ENCODE peak calls at places on chromosomes 2 and 18, in eight cellular contexts. T, F, H, B, X, Z, R and W are unnamed samples. For H3K36me3, the result is how much of the 10 kb centered on the place peaks cover.

GRCh38 chr18:79934311-79935097 is 16.9 kb downstream of the SLC66A2 start:
- DNase-seq in Z (peak), T (no peak), H (peak), R (peak), B (peak), F (peak), X (peak), W (no peak)

GRCh38 chr2:110858993-110859770 is 126.8 kb downstream of the ACOXL start:
- DNase-seq in B (no peak), F (no peak), T (no peak), R (no peak), Z (no peak), X (no peak), H (no peak), W (no peak)

GRCh38 chr18:54612237-54612636 is 21.2 kb downstream of the DYNAP start:
- DNase-seq in B (no peak), H (no peak), R (no peak), F (peak), T (no peak), Z (no peak), X (peak), W (no peak)

GRCh38 chr2:222318026-222318711 is 19.4 kb upstream of the PAX3 start:
- DNase-seq in X (peak), T (peak), R (peak), F (peak), H (peak), B (peak), Z (no peak), W (peak)

GRCh38 chr2:56474412-56475158 is 290.8 kb downstream of the CCDC85A start:
- DNase-seq in Z (no peak), F (peak), X (peak), B (no peak), T (no peak), H (no peak), R (no peak), W (no peak)

GRCh38 chr2:188984126-188984525 is 10.0 kb downstream of the COL3A1 start:
- DNase-seq in Z (no peak), H (no peak), F (no peak), R (no peak), X (no peak), B (peak), T (no peak), W (no peak)

GRCh38 chr2:105746177-105747080 is 1.7 kb downstream of the NCK2 start:
- DNase-seq in B (peak), X (peak), R (peak), F (peak), T (no peak), H (peak), Z (peak), W (peak)

GRCh38 chr2:113227290-113227689 is 51.4 kb downstream of the PAX8 start:
- DNase-seq in T (no peak), F (no peak), H (no peak), B (peak), Z (no peak), X (no peak), R (no peak), W (no peak)

GRCh38 chr2:201452058-201452736 is 657 bp downstream of the STRADB start:
- DNase-seq in B (no peak), Z (no peak), R (peak), T (no peak), X (no peak), F (peak), H (no peak), W (no peak)

GRCh38 chr2:205759732-205760516 is 77.6 kb downstream of the NRP2 start:
- DNase-seq in B (no peak), X (no peak), R (no peak), F (no peak), H (no peak), T (no peak), Z (no peak), W (no peak)

GRCh38 chr2:55490554-55490953 is 29.0 kb upstream of the CFAP36 start:
- DNase-seq in Z (peak), F (peak), T (no peak), B (peak), X (peak), R (no peak), H (peak), W (no peak)

GRCh38 chr2:112824701-112825099 is 11.9 kb downstream of the IL1B start:
- DNase-seq in H (no peak), F (no peak), B (no peak), X (no peak), Z (no peak), R (no peak), T (no peak), W (no peak)

GRCh38 chr2:71216501-71216900 is 10.4 kb downstream of the PAIP2B start:
- DNase-seq in T (peak), H (no peak), X (peak), Z (no peak), R (no peak), F (no peak), B (no peak), W (no peak)

GRCh38 chr2:71282493-71282892 is 49.1 kb upstream of the ZNF638 start:
- DNase-seq in H (no peak), Z (no peak), B (peak), T (no peak), F (no peak), X (peak), R (no peak), W (no peak)

GRCh38 chr2:10039658-10040410 is 3.5 kb upstream of the KLF11 start:
- DNase-seq in R (no peak), B (no peak), X (peak), H (peak), Z (peak), T (no peak), F (no peak), W (no peak)

DNA sequence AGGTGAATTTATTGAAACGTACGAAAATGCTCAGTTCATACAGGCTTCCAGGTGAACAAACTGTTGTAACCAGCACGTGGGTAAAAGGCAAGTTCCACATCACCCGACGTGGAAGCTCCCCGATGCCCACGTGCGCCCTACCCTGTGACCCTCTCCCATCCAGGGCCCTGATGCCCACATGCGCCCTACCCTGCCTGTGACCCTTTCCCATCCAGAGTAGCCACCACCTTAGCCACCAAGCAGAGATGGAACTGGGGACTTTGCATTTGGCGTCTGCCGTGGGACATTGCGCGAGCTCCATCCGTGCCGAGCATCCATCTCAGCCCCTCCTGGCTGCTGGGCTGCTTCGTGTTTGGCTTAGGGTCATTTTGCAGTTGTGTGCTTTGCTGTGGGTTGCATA is 37.5 kb downstream of the ANO7 start:
- DNase-seq in B (no peak), Z (no peak), H (no peak), R (no peak), T (no peak), X (no peak), F (no peak), W (no peak)
- H3K36me3 ChIP-seq in B (under half), Z (under half), H (half or more), R (under half), T (under half), X (under half), F (under half), W (under half)

DNA sequence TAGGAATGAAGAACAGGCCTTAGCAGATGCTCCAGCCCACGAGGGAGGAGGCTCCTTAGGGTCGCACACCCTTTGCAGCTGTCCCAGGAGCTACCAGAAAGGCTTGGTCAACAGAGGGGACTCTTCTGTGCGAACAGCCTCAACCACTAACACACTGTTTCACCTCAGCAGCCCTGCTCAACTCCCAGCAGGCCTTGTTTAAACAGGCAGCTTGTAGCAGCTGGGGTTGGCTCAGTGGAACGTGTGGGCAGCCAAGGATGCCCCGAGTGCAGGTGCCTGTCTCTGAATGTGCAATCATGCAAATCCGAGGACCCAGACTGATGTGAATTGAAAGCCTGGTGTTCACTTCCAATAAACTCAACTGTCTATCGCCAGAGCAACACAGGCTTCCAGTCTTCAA is 88.7 kb upstream of the CXCR4 start:
- DNase-seq in Z (no peak), X (no peak), F (no peak), T (no peak), B (no peak), H (no peak), R (no peak), W (no peak)
- H3K27ac ChIP-seq in Z (no peak), X (no peak), F (no peak), T (no peak), B (no peak), H (no peak), R (no peak), W (no peak)

GRCh38 chr2:45004569-45005181 is 4.6 kb downstream of the SIX2 start:
- DNase-seq in F (no peak), R (no peak), Z (no peak), H (no peak), B (peak), X (no peak), T (no peak), W (no peak)
- H3K4me3 ChIP-seq in F (peak), R (no peak), Z (peak), H (no peak), B (peak), X (no peak), T (no peak), W (no peak)

GRCh38 chr2:15619938-15620337 is 28.3 kb downstream of the DDX1 start:
- DNase-seq in B (no peak), Z (no peak), F (no peak), H (no peak), R (no peak), T (no peak), X (no peak), W (no peak)

GRCh38 chr2:15619510-15619909 is 27.8 kb downstream of the DDX1 start:
- DNase-seq in Z (no peak), R (no peak), F (no peak), T (no peak), B (no peak), H (no peak), X (no peak), W (no peak)

GRCh38 chr2:15622214-15622613 is 30.5 kb downstream of the DDX1 start:
- DNase-seq in Z (no peak), X (no peak), B (no peak), F (no peak), T (no peak), R (no peak), H (no peak), W (no peak)

GRCh38 chr2:15620340-15620739 is 28.7 kb downstream of the DDX1 start:
- DNase-seq in X (no peak), F (no peak), H (no peak), Z (no peak), T (no peak), R (no peak), B (no peak), W (no peak)

GRCh38 chr2:15620857-15621471 is 29.3 kb downstream of the DDX1 start:
- DNase-seq in T (no peak), R (no peak), B (no peak), Z (no peak), X (no peak), F (no peak), H (no peak), W (no peak)
- H3K36me3 ChIP-seq in T (half or more), R (under half), B (under half), Z (half or more), X (under half), F (under half), H (half or more), W (under half)